ENCODE peak calls at places on chromosomes 11 and 22, in ten cellular contexts. E is dorsolateral prefrontal cortex, P is kidney epithelial cell, F is OCI-LY7, M is AG04450, T is IMR-90, K is HL-60, B is brain microvascular endothelial cell, Z is A549, W is fibroblast of lung. H is an unnamed sample.

GRCh38 chr11:12444601-12445000 is 67.2 kb downstream of the PARVA start:
- DNase-seq in T (no peak), Z (no peak), B (no peak), E (no peak), P (no peak), M (no peak), W (no peak), K (no peak), F (no peak), H (no peak)

GRCh38 chr11:27437824-27438594 is 34.6 kb downstream of the LGR4 start:
- DNase-seq in E (no peak), F (no peak), K (no peak), M (no peak), P (no peak), B (no peak), T (no peak), Z (no peak), W (peak), H (no peak)

GRCh38 chr11:96127596-96127959 is 203.7 kb upstream of the MTMR2 start:
- DNase-seq in T (no peak), F (no peak), Z (no peak), E (no peak), B (no peak), M (no peak), W (no peak), P (no peak), K (no peak), H (peak)

GRCh38 chr22:38652858-38653257 is 3.3 kb downstream of the FAM227A start:
- DNase-seq in B (no peak), M (no peak), Z (no peak), W (no peak), P (no peak), K (no peak), E (no peak), F (peak), T (no peak), H (no peak)

GRCh38 chr22:17191163-17191562 is 28.1 kb downstream of the ADA2 start:
- DNase-seq in B (peak), M (no peak), T (peak), P (no peak), Z (no peak), F (no peak), W (peak), E (no peak), K (no peak), H (no peak)

GRCh38 chr11:76159983-76160661 is 46.2 kb downstream of the WNT11 start:
- DNase-seq in W (no peak), E (no peak), T (no peak), B (no peak), M (no peak), Z (no peak), F (no peak), P (no peak), K (no peak), H (no peak)

GRCh38 chr11:6705905-6706535 is 22.9 kb upstream of the MRPL17 start:
- DNase-seq in M (no peak), P (no peak), W (peak), K (no peak), B (peak), F (peak), T (peak), Z (peak), E (no peak), H (no peak)

GRCh38 chr11:118410055-118410745 is 8.8 kb downstream of the ATP5MG start:
- DNase-seq in E (no peak), B (no peak), P (no peak), Z (no peak), M (no peak), K (no peak), T (no peak), W (no peak), F (no peak), H (no peak)

GRCh38 chr11:18243783-18244362 is 4.6 kb downstream of the SAA2 start:
- DNase-seq in M (peak), K (peak), E (no peak), W (peak), T (peak), Z (peak), P (peak), F (peak), B (peak), H (peak)

GRCh38 chr11:66815646-66816045 is 27.6 kb upstream of the RCE1 start:
- DNase-seq in W (peak), F (no peak), Z (no peak), E (no peak), T (peak), B (no peak), M (no peak), P (no peak), K (no peak), H (no peak)

GRCh38 chr22:39136317-39136716 is 16.2 kb downstream of the CBX7 start:
- DNase-seq in W (no peak), P (no peak), B (no peak), T (no peak), K (no peak), M (no peak), F (no peak), Z (no peak), E (no peak), H (no peak)

GRCh38 chr11:36155770-36156485 is 133.3 kb downstream of the COMMD9 start:
- DNase-seq in B (no peak), K (no peak), M (peak), Z (no peak), T (peak), W (no peak), F (no peak), E (peak), P (no peak), H (no peak)

GRCh38 chr11:121312483-121312882 is 19.9 kb downstream of the SC5D start:
- DNase-seq in Z (no peak), W (no peak), M (no peak), B (no peak), K (no peak), P (no peak), T (no peak), F (no peak), E (no peak), H (no peak)

GRCh38 chr22:34283844-34284243 is 363.6 kb upstream of the LARGE1 start:
- DNase-seq in P (no peak), M (no peak), Z (no peak), F (no peak), W (no peak), T (no peak), K (no peak), E (no peak), B (no peak), H (no peak)

GRCh38 chr22:43743131-43743530 is 69.0 kb downstream of the EFCAB6 start:
- DNase-seq in M (no peak), Z (no peak), E (no peak), T (no peak), F (no peak), P (no peak), B (no peak), W (no peak), K (no peak), H (no peak)

GRCh38 chr22:23256986-23257888 is 76.9 kb downstream of the BCR start:
- DNase-seq in K (no peak), W (no peak), B (no peak), Z (no peak), M (no peak), E (peak), F (no peak), P (no peak), T (no peak), H (peak)

GRCh38 chr11:41309111-41309522 is 150.3 kb downstream of the LRRC4C start:
- DNase-seq in M (no peak), T (no peak), K (no peak), P (no peak), E (no peak), W (no peak), F (peak), B (no peak), Z (no peak), H (no peak)

GRCh38 chr11:36233226-36233625 is 56.0 kb downstream of the COMMD9 start:
- DNase-seq in M (no peak), Z (no peak), K (no peak), F (no peak), E (no peak), P (no peak), T (peak), B (peak), W (peak), H (no peak)

GRCh38 chr11:117175104-117175503 is 3.4 kb upstream of the SIDT2 start:
- DNase-seq in W (no peak), M (no peak), E (no peak), T (no peak), F (no peak), B (no peak), P (no peak), K (no peak), Z (no peak), H (no peak)

GRCh38 chr11:126949066-126949945 is 51.3 kb downstream of the KIRREL3 start:
- DNase-seq in B (peak), Z (no peak), W (peak), T (peak), K (no peak), F (no peak), M (peak), E (peak), P (peak), H (no peak)

GRCh38 chr11:94706211-94706610 is 61.9 kb upstream of the AMOTL1 start:
- DNase-seq in Z (no peak), T (peak), F (no peak), E (no peak), M (no peak), B (no peak), W (peak), P (peak), K (no peak), H (no peak)

GRCh38 chr11:91922846-91923245 is 301.8 kb upstream of the FAT3 start:
- DNase-seq in K (no peak), T (no peak), E (no peak), Z (no peak), M (no peak), P (no peak), W (no peak), F (no peak), B (no peak), H (no peak)

GRCh38 chr11:128313931-128314330 is 273.4 kb downstream of the ETS1 start:
- DNase-seq in T (no peak), K (no peak), Z (no peak), P (no peak), M (no peak), W (no peak), B (no peak), F (no peak), E (no peak), H (no peak)

GRCh38 chr11:7871056-7871455 is 60.0 kb downstream of the OR10A6 start:
- DNase-seq in M (no peak), F (no peak), K (no peak), Z (no peak), B (no peak), W (no peak), T (peak), E (no peak), P (no peak), H (no peak)

GRCh38 chr11:4154503-4154902 is 59.9 kb downstream of the RRM1 start:
- DNase-seq in W (no peak), E (no peak), T (no peak), P (no peak), Z (no peak), M (no peak), F (no peak), B (no peak), K (no peak), H (no peak)

GRCh38 chr22:36192601-36193000 is 9.0 kb downstream of the APOL4 start:
- DNase-seq in P (no peak), B (no peak), E (no peak), F (no peak), K (no peak), W (peak), T (no peak), Z (no peak), M (no peak), H (no peak)

GRCh38 chr11:29282088-29282487 is 734.7 kb downstream of the KCNA4 start:
- DNase-seq in W (peak), M (peak), E (no peak), P (peak), Z (peak), F (no peak), T (peak), K (no peak), B (peak), H (peak)

GRCh38 chr11:21707116-21707769 is 485.6 kb upstream of the ANO5 start:
- DNase-seq in T (no peak), B (no peak), W (no peak), Z (no peak), M (no peak), K (no peak), F (no peak), P (no peak), E (no peak), H (no peak)

GRCh38 chr11:112292785-112293407 is 32.2 kb upstream of the PLET1 start:
- DNase-seq in Z (peak), T (peak), K (peak), W (peak), M (peak), B (peak), E (no peak), F (no peak), P (peak), H (peak)

GRCh38 chr11:41461057-41461681 is 1.7 kb upstream of the LRRC4C start:
- DNase-seq in T (no peak), F (peak), E (no peak), W (no peak), Z (peak), P (no peak), B (no peak), K (no peak), M (no peak), H (no peak)

GRCh38 chr11:118434123-118434552 is 2.2 kb upstream of the KMT2A start:
- DNase-seq in B (no peak), F (peak), E (no peak), T (peak), P (no peak), K (no peak), W (peak), Z (no peak), M (no peak), H (no peak)

GRCh38 chr11:123536690-123537437 is 106.8 kb downstream of the GRAMD1B start:
- DNase-seq in P (no peak), T (no peak), K (no peak), M (no peak), F (no peak), W (no peak), B (no peak), E (no peak), Z (peak), H (no peak)

GRCh38 chr22:23547818-23548500 is 32.1 kb downstream of the IGLL1 start:
- DNase-seq in W (no peak), K (no peak), F (no peak), E (peak), M (no peak), B (no peak), P (no peak), Z (no peak), T (no peak), H (no peak)

GRCh38 chr22:42326301-42326700 is 55.8 kb upstream of the TCF20 start:
- DNase-seq in Z (no peak), M (no peak), W (no peak), P (no peak), K (no peak), E (no peak), F (no peak), T (no peak), B (no peak), H (no peak)

GRCh38 chr11:67356867-67357561 is 3.7 kb upstream of the POLD4 start:
- DNase-seq in Z (peak), K (peak), M (peak), W (peak), B (no peak), F (peak), T (peak), P (no peak), E (peak), H (no peak)

GRCh38 chr11:68016904-68017817 is 7.0 kb downstream of the ALDH3B1 start:
- DNase-seq in W (no peak), Z (peak), P (no peak), M (no peak), T (no peak), B (no peak), K (no peak), E (no peak), F (no peak), H (no peak)

GRCh38 chr22:21102659-21103267 is 57.0 kb downstream of the LRRC74B start:
- DNase-seq in T (peak), W (peak), F (peak), P (peak), E (peak), K (peak), B (peak), M (no peak), Z (peak), H (no peak)

GRCh38 chr22:21106000-21106399 is 60.3 kb downstream of the LRRC74B start:
- DNase-seq in F (no peak), E (no peak), W (no peak), B (no peak), Z (no peak), T (no peak), M (no peak), P (no peak), K (no peak), H (no peak)

GRCh38 chr22:21103633-21104032 is 57.9 kb downstream of the LRRC74B start:
- DNase-seq in B (no peak), W (no peak), F (no peak), M (no peak), E (no peak), T (no peak), P (no peak), Z (no peak), K (no peak), H (no peak)

GRCh38 chr22:21105294-21105693 is 59.5 kb downstream of the LRRC74B start:
- DNase-seq in W (no peak), E (no peak), B (no peak), T (no peak), F (no peak), M (no peak), P (no peak), K (no peak), Z (no peak), H (no peak)

DNA sequence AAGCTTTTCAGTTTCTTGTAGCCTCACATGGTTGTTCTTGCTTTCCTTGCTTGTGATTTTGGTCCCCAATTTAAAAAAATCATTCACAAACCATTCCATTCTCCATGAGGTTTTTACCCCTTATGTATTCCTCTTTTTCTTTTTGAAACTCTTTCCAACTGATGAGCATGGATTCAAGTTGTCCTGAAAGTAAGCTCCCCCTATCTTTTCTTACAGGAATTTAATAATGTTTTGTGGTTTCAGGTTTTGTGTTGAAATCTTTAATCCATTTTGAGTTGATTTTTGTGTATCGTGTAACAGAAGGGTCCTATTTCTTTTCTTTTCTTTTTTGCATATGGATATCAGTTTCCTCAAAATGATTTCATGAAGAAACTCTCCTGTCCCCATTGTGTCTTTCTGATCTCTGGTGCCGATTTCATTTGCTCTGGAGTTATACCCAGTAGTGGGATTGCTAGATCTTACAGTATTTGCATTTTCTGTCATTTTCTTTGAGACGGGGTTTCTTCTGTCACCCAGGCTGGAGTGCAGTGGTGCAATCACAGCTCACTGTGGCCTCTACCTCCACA is 58.5 kb downstream of the LRRC74B start:
- DNase-seq in P (no peak), T (no peak), F (no peak), B (no peak), E (no peak), M (no peak), K (no peak), W (no peak), Z (no peak), H (no peak)
- TF ChIP-seq CTCF in P (peak), T (no peak), F (peak), B (no peak), E (no peak), M (peak), K (no peak), W (no peak), Z (no peak), H (no peak)

GRCh38 chr11:78168539-78169477 is 19.6 kb downstream of the KCTD21 start:
- DNase-seq in Z (no peak), E (no peak), T (peak), W (peak), K (no peak), M (peak), B (peak), P (no peak), F (no peak), H (no peak)
- H3K4me3 ChIP-seq in Z (no peak), E (no peak), T (no peak), W (no peak), K (no peak), M (no peak), B (no peak), P (no peak), F (no peak), H (no peak)

GRCh38 chr11:47889714-47890441 is 41.7 kb upstream of the NUP160 start:
- DNase-seq in B (no peak), P (no peak), W (no peak), Z (no peak), T (no peak), M (no peak), F (no peak), E (no peak), K (no peak), H (no peak)
- TF ChIP-seq CTCF in B (no peak), P (no peak), W (no peak), Z (no peak), T (no peak), M (no peak), F (no peak), E (no peak), K (no peak), H (no peak)

GRCh38 chr11:110824912-110825311 is 112.7 kb upstream of the ARHGAP20 start:
- DNase-seq in T (no peak), W (no peak), K (no peak), E (no peak), F (no peak), P (no peak), M (no peak), Z (no peak), B (no peak), H (no peak)

GRCh38 chr11:110829873-110830272 is 117.6 kb upstream of the ARHGAP20 start:
- DNase-seq in W (peak), K (no peak), M (no peak), Z (no peak), B (no peak), T (no peak), P (no peak), F (no peak), E (no peak), H (no peak)

GRCh38 chr11:110830344-110831141 is 118.3 kb upstream of the ARHGAP20 start:
- DNase-seq in F (no peak), P (no peak), B (no peak), T (peak), M (no peak), W (peak), K (no peak), E (no peak), Z (no peak), H (no peak)

GRCh38 chr11:110828086-110828485 is 115.8 kb upstream of the ARHGAP20 start:
- DNase-seq in T (no peak), W (peak), E (no peak), F (no peak), Z (no peak), M (no peak), P (no peak), B (no peak), K (no peak), H (no peak)

DNA sequence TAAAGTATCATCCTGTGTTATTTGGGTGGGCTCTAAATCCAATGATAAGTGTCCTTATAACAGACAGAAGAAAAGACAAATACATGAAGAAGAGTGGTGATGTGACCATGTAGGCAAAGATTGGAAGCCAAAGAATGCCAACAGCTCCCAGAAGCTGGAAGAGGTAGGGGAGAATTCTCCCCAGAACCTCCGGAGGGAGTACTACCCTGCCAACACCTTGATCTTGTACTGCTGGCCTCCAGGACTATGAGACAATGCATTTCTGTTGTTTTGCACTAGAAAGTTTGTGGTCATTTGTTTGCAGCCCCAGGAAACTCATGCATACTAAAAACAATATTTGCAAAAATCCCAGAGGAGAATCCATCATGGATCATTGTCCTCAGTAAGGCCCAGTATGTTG is 115.0 kb upstream of the ARHGAP20 start:
- DNase-seq in P (no peak), K (no peak), B (no peak), W (no peak), E (no peak), T (no peak), M (no peak), F (no peak), Z (no peak), H (no peak)
- H3K4me3 ChIP-seq in P (no peak), K (no peak), B (no peak), W (no peak), E (no peak), T (no peak), M (no peak), F (no peak), Z (no peak), H (no peak)

GRCh38 chr11:64007629-64008282 is 21.5 kb downstream of the OTUB1 start:
- DNase-seq in M (no peak), T (no peak), W (no peak), P (no peak), E (peak), B (no peak), F (no peak), K (no peak), Z (peak), H (no peak)
- TF ChIP-seq CTCF in M (no peak), T (no peak), W (peak), P (peak), E (peak), B (peak), F (no peak), K (no peak), Z (no peak), H (no peak)